ENCODE peak calls at places on chromosomes 7 and 10, in six cellular contexts. One of them, this sample, is unnamed.

GRCh38 chr7:147605326-147605725 is 985.2 kb upstream of the C7orf33 start:
- DNase-seq in astrocyte of the spinal cord: no peak
- DNase-seq in anterior cingulate cortex: no peak
- DNase-seq in DMS53: no peak
- DNase-seq in osteoblast: no peak
- DNase-seq in immature natural killer cell: no peak
- DNase-seq in this sample: no peak

GRCh38 chr7:142328006-142328405 is 70.1 kb upstream of the PRSS58 start:
- DNase-seq in astrocyte of the spinal cord: no peak
- DNase-seq in anterior cingulate cortex: no peak
- DNase-seq in DMS53: no peak
- DNase-seq in osteoblast: peak; percentile 29
- DNase-seq in immature natural killer cell: no peak
- DNase-seq in this sample: peak; percentile 57

GRCh38 chr7:76260171-76260703 is 42.2 kb upstream of the HSPB1 start:
- DNase-seq in astrocyte of the spinal cord: no peak
- DNase-seq in anterior cingulate cortex: no peak
- DNase-seq in DMS53: peak; percentile 95
- DNase-seq in osteoblast: peak; percentile 91
- DNase-seq in immature natural killer cell: peak; percentile 42
- DNase-seq in this sample: peak; percentile 98

GRCh38 chr7:106112972-106113421 is 885 bp upstream of the SYPL1 start:
- DNase-seq in astrocyte of the spinal cord: no peak
- DNase-seq in anterior cingulate cortex: no peak
- DNase-seq in DMS53: peak; percentile 49
- DNase-seq in osteoblast: no peak
- DNase-seq in immature natural killer cell: no peak
- DNase-seq in this sample: peak; percentile 62

GRCh38 chr7:37970211-37970610 is 49.8 kb downstream of the EPDR1 start:
- DNase-seq in astrocyte of the spinal cord: no peak
- DNase-seq in anterior cingulate cortex: no peak
- DNase-seq in DMS53: no peak
- DNase-seq in osteoblast: no peak
- DNase-seq in immature natural killer cell: no peak
- DNase-seq in this sample: no peak

GRCh38 chr10:52658112-52658511 is 114.5 kb downstream of the MBL2 start:
- DNase-seq in astrocyte of the spinal cord: no peak
- DNase-seq in anterior cingulate cortex: no peak
- DNase-seq in DMS53: no peak
- DNase-seq in osteoblast: no peak
- DNase-seq in immature natural killer cell: no peak
- DNase-seq in this sample: no peak

GRCh38 chr10:101817542-101818118 is 614 bp downstream of the OGA start:
- DNase-seq in astrocyte of the spinal cord: peak; percentile 96
- DNase-seq in anterior cingulate cortex: peak; percentile 56
- DNase-seq in DMS53: peak; percentile 54
- DNase-seq in osteoblast: peak; percentile 93
- DNase-seq in immature natural killer cell: no peak
- DNase-seq in this sample: no peak

GRCh38 chr10:128859738-128860386 is 607.2 kb upstream of the MGMT start:
- DNase-seq in astrocyte of the spinal cord: no peak
- DNase-seq in anterior cingulate cortex: no peak
- DNase-seq in DMS53: peak; percentile 49
- DNase-seq in osteoblast: no peak
- DNase-seq in immature natural killer cell: no peak
- DNase-seq in this sample: peak; percentile 0

GRCh38 chr7:106111671-106112117 is 418 bp downstream of the SYPL1 start:
- DNase-seq in astrocyte of the spinal cord: peak; percentile 65
- DNase-seq in anterior cingulate cortex: peak; percentile 74
- DNase-seq in DMS53: peak; percentile 97
- DNase-seq in osteoblast: no peak
- DNase-seq in immature natural killer cell: no peak
- DNase-seq in this sample: peak; percentile 74

GRCh38 chr7:26413007-26413691 is 121.5 kb downstream of the SNX10 start:
- DNase-seq in astrocyte of the spinal cord: no peak
- DNase-seq in anterior cingulate cortex: no peak
- DNase-seq in DMS53: peak; percentile 99
- DNase-seq in osteoblast: no peak
- DNase-seq in immature natural killer cell: no peak
- DNase-seq in this sample: peak; percentile 74

GRCh38 chr10:129048513-129048912 is 418.5 kb upstream of the MGMT start:
- DNase-seq in astrocyte of the spinal cord: no peak
- DNase-seq in anterior cingulate cortex: no peak
- DNase-seq in DMS53: no peak
- DNase-seq in osteoblast: no peak
- DNase-seq in immature natural killer cell: no peak
- DNase-seq in this sample: no peak

GRCh38 chr7:7911339-7911738 is 57.3 kb upstream of the GLCCI1 start:
- DNase-seq in astrocyte of the spinal cord: peak; percentile 74
- DNase-seq in anterior cingulate cortex: no peak
- DNase-seq in DMS53: no peak
- DNase-seq in osteoblast: no peak
- DNase-seq in immature natural killer cell: no peak
- DNase-seq in this sample: no peak

GRCh38 chr7:42843209-42843800 is 68.6 kb downstream of the C7orf25 start:
- DNase-seq in astrocyte of the spinal cord: peak; percentile 47
- DNase-seq in anterior cingulate cortex: peak; percentile 5
- DNase-seq in DMS53: peak; percentile 75
- DNase-seq in osteoblast: no peak
- DNase-seq in immature natural killer cell: no peak
- DNase-seq in this sample: peak; percentile 74

GRCh38 chr7:94449151-94449725 is 54.5 kb downstream of the COL1A2 start:
- DNase-seq in astrocyte of the spinal cord: peak; percentile 60
- DNase-seq in anterior cingulate cortex: no peak
- DNase-seq in DMS53: peak; percentile 86
- DNase-seq in osteoblast: peak; percentile 2
- DNase-seq in immature natural killer cell: peak; percentile 16
- DNase-seq in this sample: peak; percentile 43

GRCh38 chr7:23184709-23185354 is 3.0 kb downstream of the NUP42 start:
- DNase-seq in astrocyte of the spinal cord: peak; percentile 36
- DNase-seq in anterior cingulate cortex: peak; percentile 22
- DNase-seq in DMS53: peak; percentile 72
- DNase-seq in osteoblast: peak; percentile 86
- DNase-seq in immature natural killer cell: no peak
- DNase-seq in this sample: peak; percentile 32

GRCh38 chr7:6015917-6016652 is 7.0 kb downstream of the AIMP2 start:
- DNase-seq in astrocyte of the spinal cord: peak; percentile 95
- DNase-seq in anterior cingulate cortex: no peak
- DNase-seq in DMS53: peak; percentile 84
- DNase-seq in osteoblast: peak; percentile 87
- DNase-seq in immature natural killer cell: no peak
- DNase-seq in this sample: no peak